ENCODE peak calls at places on chromosomes 7 and 10, in seven cellular contexts. C is naive thymus-derived CD4-positive, alpha-beta T cell; O is Karpas-422; Z is colonic mucosa; V is ovary; J is heart left ventricle; G is psoas muscle. B is an unnamed sample.
A peak's percentile ranks its signal among the peaks of the same experiment; 100 is the strongest.

GRCh38 chr7:84363741-84364140 is 169.2 kb upstream of the SEMA3A start:
- DNase-seq in J (no peak), V (no peak), C (no peak), O (no peak), G (no peak), Z (no peak), B (no peak)

GRCh38 chr7:158018971-158019645 is 568.5 kb downstream of the PTPRN2 start:
- DNase-seq in V (no peak), O (no peak), Z (no peak), C (no peak), J (no peak), G (no peak), B (no peak)

GRCh38 chr10:130869179-130869841 is 442.2 kb downstream of the TCERG1L start:
- DNase-seq in V (no peak), C (no peak), O (no peak), Z (no peak), G (no peak), J (no peak), B (no peak)

GRCh38 chr7:141410353-141410752 is 140.9 kb upstream of the AGK start:
- DNase-seq in C (no peak), G (no peak), O (no peak), V (no peak), J (no peak), Z (no peak), B (no peak)

GRCh38 chr10:74189999-74190421 is 39.0 kb downstream of the ADK start:
- DNase-seq in V (no peak), J (no peak), C (peak; percentile 47), O (peak; percentile 85), Z (no peak), G (no peak), B (peak; percentile 63)

GRCh38 chr10:73262105-73262730 is 9.8 kb upstream of the MRPS16 start:
- DNase-seq in O (no peak), G (no peak), V (no peak), C (no peak), J (no peak), Z (no peak), B (peak; percentile 70)

GRCh38 chr7:127581716-127582115 is 3.7 kb downstream of the GCC1 start:
- DNase-seq in J (no peak), C (no peak), V (no peak), G (no peak), Z (no peak), O (no peak), B (no peak)

GRCh38 chr7:45975847-45976484 is 54.9 kb upstream of the IGFBP3 start:
- DNase-seq in G (no peak), J (no peak), O (no peak), Z (peak; percentile 9), V (no peak), C (no peak), B (no peak)

GRCh38 chr7:103343758-103344452 is 662 bp downstream of the DNAJC2 start:
- DNase-seq in G (peak; percentile 17), O (peak; percentile 73), C (peak; percentile 34), Z (peak; percentile 39), J (no peak), V (no peak), B (peak; percentile 42)

GRCh38 chr10:6164271-6165095 is 38.2 kb upstream of the PFKFB3 start:
- DNase-seq in V (no peak), J (no peak), C (no peak), O (peak; percentile 53), G (no peak), Z (no peak), B (no peak)

GRCh38 chr10:12465385-12466136 is 116.2 kb downstream of the CAMK1D start:
- DNase-seq in O (no peak), G (no peak), C (no peak), J (no peak), V (no peak), Z (no peak), B (no peak)

GRCh38 chr7:24741691-24742639 is 15.3 kb downstream of the GSDME start:
- DNase-seq in J (peak; percentile 66), G (peak; percentile 78), V (peak; percentile 71), Z (no peak), O (no peak), C (no peak), B (no peak)

GRCh38 chr10:53209941-53210611 is 437.5 kb upstream of the MBL2 start:
- DNase-seq in C (no peak), Z (no peak), V (no peak), J (no peak), G (no peak), O (peak; percentile 64), B (no peak)

GRCh38 chr7:150748402-150748801 is 11.2 kb downstream of the GIMAP5 start:
- DNase-seq in C (no peak), Z (no peak), O (no peak), J (no peak), G (no peak), V (no peak), B (no peak)

GRCh38 chr7:92020636-92021035 is 80.0 kb downstream of the AKAP9 start:
- DNase-seq in C (no peak), V (no peak), Z (no peak), G (no peak), O (no peak), J (no peak), B (no peak)

GRCh38 chr7:159139202-159139601 is 5.5 kb downstream of the VIPR2 start:
- DNase-seq in J (no peak), Z (no peak), V (peak; percentile 3), G (no peak), O (no peak), C (no peak), B (no peak)

GRCh38 chr10:124416733-124417132 is 2.0 kb downstream of the OAT start:
- DNase-seq in C (no peak), V (no peak), G (no peak), J (no peak), Z (no peak), O (no peak), B (no peak)

GRCh38 chr7:44394112-44394447 is 68.7 kb upstream of the CAMK2B start:
- DNase-seq in J (no peak), C (no peak), V (no peak), O (no peak), Z (no peak), G (no peak), B (no peak)

GRCh38 chr10:88991161-88991899 is 732 bp downstream of the FAS start:
- DNase-seq in O (peak; percentile 73), Z (peak; percentile 81), J (peak; percentile 84), V (peak; percentile 86), G (peak; percentile 79), C (peak; percentile 60), B (peak; percentile 70)

GRCh38 chr10:132746801-132747625 is 38.9 kb downstream of the NKX6-2 start:
- DNase-seq in Z (no peak), J (no peak), O (no peak), C (no peak), G (no peak), V (no peak), B (no peak)

GRCh38 chr7:105352922-105353668 is 35.6 kb downstream of the SRPK2 start:
- DNase-seq in V (no peak), C (peak; percentile 14), Z (no peak), G (no peak), O (no peak), J (no peak), B (no peak)

GRCh38 chr7:41881313-41882130 is 178.6 kb upstream of the INHBA start:
- DNase-seq in V (no peak), O (peak; percentile 98), C (peak; percentile 54), J (peak; percentile 46), G (no peak), Z (peak; percentile 53), B (no peak)

GRCh38 chr7:55546826-55547225 is 25.5 kb downstream of the VOPP1 start:
- DNase-seq in C (no peak), V (peak; percentile 33), G (peak; percentile 86), O (no peak), Z (peak; percentile 61), J (peak; percentile 85), B (peak; percentile 69)
- H3K27ac ChIP-seq in C (no peak overlapping the region), V (no peak overlapping the region), G (peak overlapping the region; percentile 89), O (no peak overlapping the region), Z (no peak overlapping the region), J (peak overlapping the region; percentile 43), B (peak overlapping the region; percentile 62)

DNA sequence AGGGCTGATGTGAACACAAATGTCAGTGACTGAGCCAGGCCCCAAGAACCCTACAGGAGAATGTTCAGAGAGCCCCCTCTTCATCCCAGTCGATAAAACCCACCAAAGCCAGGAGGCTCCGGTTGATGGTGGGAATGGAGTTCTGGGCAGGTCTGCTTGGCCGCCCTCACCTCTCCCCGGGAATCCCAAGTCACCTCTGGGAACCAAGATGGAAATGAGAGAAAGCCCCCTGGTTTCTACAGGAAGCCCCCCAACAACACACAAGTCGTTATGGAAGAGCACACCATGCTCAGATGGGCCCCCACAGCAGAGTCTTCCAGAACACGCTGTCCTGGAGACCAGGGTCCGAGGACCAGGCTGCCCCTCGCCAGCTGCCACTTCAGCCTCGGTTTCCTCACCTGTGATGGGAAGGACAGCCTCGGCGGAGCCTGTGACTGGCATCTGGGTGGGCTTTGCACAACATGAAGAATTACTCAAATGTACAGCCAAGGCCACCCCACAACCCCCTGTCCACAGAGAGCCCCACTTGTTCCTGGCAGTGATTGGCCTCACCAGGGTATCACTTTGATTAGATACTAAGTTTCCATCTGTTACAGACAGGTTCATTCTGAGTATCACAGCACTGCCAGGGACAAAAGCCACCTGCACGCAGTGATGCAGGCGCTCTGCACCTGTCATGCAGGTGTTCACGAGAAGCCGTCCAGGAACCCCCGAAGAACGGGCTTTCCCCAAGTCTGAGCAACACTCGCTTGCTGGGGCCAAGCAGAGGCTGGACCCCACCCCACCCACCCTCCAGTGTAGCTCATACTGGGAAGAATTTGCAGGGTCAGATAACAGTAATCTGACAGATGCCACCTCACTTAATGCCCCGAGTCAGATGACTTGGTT is 57.6 kb downstream of the MKI67 start:
- DNase-seq in V (no peak), C (no peak), G (no peak), J (peak; percentile 15), O (no peak), Z (no peak), B (no peak)
- H3K4me1 ChIP-seq in V (no peaks in the 10 kb centered on the region), C (peaks cover 28% of the 10 kb centered on the region), G (peaks cover 6% of the 10 kb centered on the region), J (no peaks in the 10 kb centered on the region), O (peaks cover 40% of the 10 kb centered on the region), Z (no peaks in the 10 kb centered on the region), B (peaks cover 6% of the 10 kb centered on the region)

GRCh38 chr7:13850185-13850752 is 139.2 kb downstream of the ETV1 start:
- DNase-seq in G (no peak), C (no peak), J (no peak), Z (peak; percentile 31), O (peak; percentile 51), V (no peak), B (peak; percentile 64)

GRCh38 chr7:13851756-13852155 is 137.7 kb downstream of the ETV1 start:
- DNase-seq in V (no peak), J (no peak), C (no peak), Z (no peak), O (no peak), G (no peak), B (peak; percentile 20)

GRCh38 chr7:13860734-13861133 is 128.7 kb downstream of the ETV1 start:
- DNase-seq in G (no peak), Z (no peak), C (no peak), J (no peak), O (no peak), V (no peak), B (no peak)

GRCh38 chr7:13852281-13852968 is 137.0 kb downstream of the ETV1 start:
- DNase-seq in Z (no peak), O (no peak), G (no peak), C (no peak), J (no peak), V (no peak), B (no peak)

GRCh38 chr7:13856012-13856411 is 133.5 kb downstream of the ETV1 start:
- DNase-seq in Z (no peak), G (no peak), J (no peak), O (no peak), V (no peak), C (no peak), B (no peak)
- H3K27ac ChIP-seq in Z (no peak overlapping the region), G (no peak overlapping the region), J (no peak overlapping the region), O (no peak overlapping the region), V (no peak overlapping the region), C (no peak overlapping the region), B (no peak overlapping the region)

GRCh38 chr10:69574571-69574978 is 1.4 kb upstream of the NEUROG3 start:
- DNase-seq in V (no peak), C (no peak), O (no peak), G (no peak), J (no peak), Z (no peak), B (no peak)
- H3K4me1 ChIP-seq in V (peaks cover 2% of the 10 kb centered on the region), C (peaks cover 9% of the 10 kb centered on the region), O (no peaks in the 10 kb centered on the region), G (peaks cover 6% of the 10 kb centered on the region), J (peaks cover 15% of the 10 kb centered on the region), Z (no peaks in the 10 kb centered on the region), B (no peaks in the 10 kb centered on the region)